ENCODE peak calls at places on chromosomes 6 and 20, in six cellular contexts. Q is H1, Z is endodermal cell, X is mucosa of descending colon, T is neural progenitor cell, O is ovary. D is an unnamed sample.

GRCh38 chr20:16664031-16664430 is 65.8 kb upstream of the SNRPB2 start:
- DNase-seq in Q (no peak), Z (no peak), X (no peak), T (no peak), O (no peak), D (no peak)

GRCh38 chr20:57654998-57655811 is 35.0 kb upstream of the ZBP1 start:
- DNase-seq in Q (peak; percentile 57), Z (peak; percentile 73), X (no peak), T (no peak), O (peak; percentile 33), D (no peak)

GRCh38 chr6:47061631-47062300 is 19.6 kb upstream of the ADGRF1 start:
- DNase-seq in Q (no peak), Z (no peak), X (no peak), T (no peak), O (no peak), D (peak; percentile 65)

GRCh38 chr6:35190306-35190705 is 23.4 kb upstream of the SCUBE3 start:
- DNase-seq in Q (no peak), Z (no peak), X (no peak), T (no peak), O (no peak), D (no peak)

GRCh38 chr20:53890434-53891305 is 179.7 kb downstream of the BCAS1 start:
- DNase-seq in Q (no peak), Z (no peak), X (no peak), T (no peak), O (no peak), D (no peak)

GRCh38 chr6:3226422-3227362 is 761 bp downstream of the TUBB2B start:
- DNase-seq in Q (peak; percentile 64), Z (peak; percentile 77), X (peak; percentile 38), T (peak; percentile 91), O (peak; percentile 45), D (peak; percentile 67)

GRCh38 chr6:105859441-105859840 is 226.7 kb upstream of the PRDM1 start:
- DNase-seq in Q (no peak), Z (no peak), X (no peak), T (no peak), O (no peak), D (no peak)

GRCh38 chr20:43191946-43192847 is 2.5 kb upstream of the PTPRT start:
- DNase-seq in Q (peak; percentile 83), Z (peak; percentile 91), X (no peak), T (peak; percentile 73), O (no peak), D (no peak)

GRCh38 chr6:161918608-161919205 is 644.8 kb upstream of the AGPAT4 start:
- DNase-seq in Q (no peak), Z (no peak), X (no peak), T (no peak), O (no peak), D (no peak)

GRCh38 chr6:27617046-27617687 is 144.3 kb upstream of the ZNF184 start:
- DNase-seq in Q (no peak), Z (peak; percentile 67), X (no peak), T (peak; percentile 51), O (no peak), D (peak; percentile 25)

GRCh38 chr6:152135755-152136448 is 328.4 kb downstream of the ESR1 start:
- DNase-seq in Q (no peak), Z (no peak), X (no peak), T (no peak), O (no peak), D (no peak)

GRCh38 chr6:157631388-157631787 is 191.7 kb upstream of the SNX9 start:
- DNase-seq in Q (no peak), Z (no peak), X (no peak), T (peak; percentile 66), O (no peak), D (peak; percentile 78)

GRCh38 chr6:31620586-31621319 is at the start of gene PRRC2A:
- DNase-seq in Q (peak; percentile 90), Z (no peak), X (peak; percentile 95), T (peak; percentile 90), O (peak; percentile 95), D (no peak)

GRCh38 chr6:30543824-30544223 is 12.5 kb downstream of the GNL1 start:
- DNase-seq in Q (no peak), Z (peak; percentile 5), X (no peak), T (no peak), O (no peak), D (no peak)

GRCh38 chr6:24891004-24891403 is 44.8 kb downstream of the RIPOR2 start:
- DNase-seq in Q (no peak), Z (no peak), X (no peak), T (no peak), O (no peak), D (no peak)

GRCh38 chr6:24897186-24897585 is 38.6 kb downstream of the RIPOR2 start:
- DNase-seq in Q (no peak), Z (no peak), X (no peak), T (no peak), O (no peak), D (no peak)

GRCh38 chr6:24888967-24889366 is 46.8 kb downstream of the RIPOR2 start:
- DNase-seq in Q (no peak), Z (no peak), X (no peak), T (no peak), O (no peak), D (no peak)

GRCh38 chr6:24890471-24890870 is 45.3 kb downstream of the RIPOR2 start:
- DNase-seq in Q (no peak), Z (no peak), X (no peak), T (no peak), O (no peak), D (no peak)

GRCh38 chr6:24893342-24893850 is 42.4 kb downstream of the RIPOR2 start:
- DNase-seq in Q (no peak), Z (no peak), X (no peak), T (no peak), O (no peak), D (no peak)
- H3K4me1 ChIP-seq in Q (no peaks in the 10 kb centered on the region), Z (no peaks in the 10 kb centered on the region), X (no peaks in the 10 kb centered on the region), T (no peaks in the 10 kb centered on the region), O (no peaks in the 10 kb centered on the region), D (no peaks in the 10 kb centered on the region)

DNA sequence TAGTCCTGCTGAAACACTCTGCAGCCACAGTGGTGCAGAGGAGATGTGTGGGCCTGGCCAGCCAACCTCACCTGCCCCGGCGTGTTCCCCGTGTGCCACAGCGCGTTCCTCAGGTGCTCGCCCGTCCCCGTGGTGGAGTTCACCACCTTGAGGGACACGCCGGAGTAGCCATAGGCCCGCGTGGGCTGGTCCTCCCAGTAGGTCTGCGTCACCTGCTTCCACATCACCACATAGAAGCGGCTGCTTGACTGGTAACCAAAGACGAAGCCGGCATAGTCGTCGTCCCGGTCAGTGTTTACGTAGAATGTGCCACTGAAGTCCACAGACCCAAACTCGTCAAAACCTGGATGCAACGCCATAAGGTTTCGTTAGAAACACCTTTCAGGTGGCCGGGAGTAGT is 31.5 kb downstream of the THBS2 start:
- DNase-seq in Q (no peak), Z (no peak), X (no peak), T (no peak), O (no peak), D (no peak)
- H3K36me3 ChIP-seq in Q (peaks cover 21% of the 10 kb centered on the region), Z (no peaks in the 10 kb centered on the region), X (no peaks in the 10 kb centered on the region), T (no peaks in the 10 kb centered on the region), O (no peaks in the 10 kb centered on the region), D (peaks cover 21% of the 10 kb centered on the region)

GRCh38 chr20:24109008-24109407 is 120.4 kb upstream of the GGTLC1 start:
- DNase-seq in Q (no peak), Z (peak; percentile 56), X (no peak), T (no peak), O (no peak), D (no peak)

GRCh38 chr20:24109537-24109936 is 121.0 kb upstream of the GGTLC1 start:
- DNase-seq in Q (no peak), Z (no peak), X (no peak), T (no peak), O (no peak), D (no peak)

GRCh38 chr20:24102749-24103148 is 114.2 kb upstream of the GGTLC1 start:
- DNase-seq in Q (no peak), Z (no peak), X (no peak), T (no peak), O (no peak), D (peak; percentile 24)

GRCh38 chr20:24106801-24107158 is 118.2 kb upstream of the GGTLC1 start:
- DNase-seq in Q (no peak), Z (no peak), X (no peak), T (no peak), O (no peak), D (no peak)

GRCh38 chr20:24106155-24106800 is 117.7 kb upstream of the GGTLC1 start:
- DNase-seq in Q (no peak), Z (no peak), X (no peak), T (no peak), O (no peak), D (no peak)
- H3K4me1 ChIP-seq in Q (no peaks in the 10 kb centered on the region), Z (no peaks in the 10 kb centered on the region), X (no peaks in the 10 kb centered on the region), T (peaks cover 7% of the 10 kb centered on the region), O (no peaks in the 10 kb centered on the region), D (no peaks in the 10 kb centered on the region)

DNA sequence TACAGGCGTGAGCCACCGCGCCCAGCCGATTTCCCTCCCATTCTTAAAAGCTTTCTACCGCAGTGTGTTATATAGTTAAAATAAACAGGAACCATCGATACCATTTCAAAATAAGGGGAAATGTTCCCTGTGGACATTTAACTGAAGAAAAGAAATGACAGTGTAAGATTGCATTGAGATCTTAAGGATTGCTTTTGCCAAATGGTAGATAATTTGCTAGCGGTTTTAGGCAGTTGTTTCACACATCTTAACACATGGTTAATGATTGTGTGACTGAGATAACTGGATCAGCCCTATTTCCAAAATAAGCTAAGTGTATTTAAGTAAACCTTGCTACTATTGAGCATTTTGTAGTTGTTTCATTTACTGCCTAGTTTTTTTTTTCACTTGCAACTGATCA is 15.6 kb downstream of the STX16 start:
- DNase-seq in Q (no peak), Z (no peak), X (no peak), T (no peak), O (no peak), D (no peak)
- H3K36me3 ChIP-seq in Q (peaks cover 38% of the 10 kb centered on the region), Z (peaks cover 41% of the 10 kb centered on the region), X (no peaks in the 10 kb centered on the region), T (no peaks in the 10 kb centered on the region), O (no peaks in the 10 kb centered on the region), D (peaks cover 4% of the 10 kb centered on the region)

DNA sequence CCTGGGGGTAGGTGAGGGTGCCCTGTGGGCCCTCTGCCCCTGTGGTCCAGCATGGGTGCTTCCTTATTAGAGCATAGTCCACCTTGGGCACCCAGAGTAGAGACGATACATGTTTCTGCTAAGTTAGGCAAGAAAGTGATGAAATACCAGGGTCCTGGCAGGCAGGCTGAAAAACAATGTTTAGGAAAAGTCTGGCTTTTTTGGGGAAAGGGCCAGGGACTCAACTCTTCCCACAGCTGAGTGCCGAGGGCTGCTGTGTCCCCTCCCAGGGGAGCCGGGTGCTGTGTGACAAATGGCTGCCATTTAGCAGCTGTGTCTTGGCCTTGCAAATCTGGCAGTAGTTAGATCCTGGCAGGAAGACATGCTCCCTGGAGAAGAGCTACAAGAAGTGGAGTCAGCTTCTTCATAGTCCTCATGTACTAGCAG is 61.5 kb downstream of the RREB1 start:
- DNase-seq in Q (peak; percentile 38), Z (no peak), X (no peak), T (no peak), O (no peak), D (peak; percentile 66)
- H3K4me1 ChIP-seq in Q (peaks cover 28% of the 10 kb centered on the region), Z (peaks cover 48% of the 10 kb centered on the region), X (peaks cover 63% of the 10 kb centered on the region), T (peaks cover 29% of the 10 kb centered on the region), O (peaks cover 29% of the 10 kb centered on the region), D (peaks cover 46% of the 10 kb centered on the region)

GRCh38 chr20:41457173-41457857 is 90.7 kb upstream of the EMILIN3 start:
- DNase-seq in Q (no peak), Z (no peak), X (no peak), T (no peak), O (no peak), D (no peak)
- H3K36me3 ChIP-seq in Q (peaks cover 63% of the 10 kb centered on the region), Z (peaks cover 82% of the 10 kb centered on the region), X (no peaks in the 10 kb centered on the region), T (peaks cover 9% of the 10 kb centered on the region), O (peaks cover 5% of the 10 kb centered on the region), D (peaks cover 4% of the 10 kb centered on the region)

GRCh38 chr6:56727097-56727845 is 84.6 kb upstream of the DST start:
- DNase-seq in Q (no peak), Z (no peak), X (no peak), T (no peak), O (no peak), D (peak; percentile 81)
- H3K4me1 ChIP-seq in Q (peaks cover 12% of the 10 kb centered on the region), Z (peaks cover 24% of the 10 kb centered on the region), X (peaks cover 28% of the 10 kb centered on the region), T (peaks cover 30% of the 10 kb centered on the region), O (peaks cover 12% of the 10 kb centered on the region), D (peaks cover 19% of the 10 kb centered on the region)

D was measured in fibroblast of lung.